ENCODE peak calls at places on chromosomes 5 and 9, in nine cellular contexts. A is left ventricle myocardium inferior, H is psoas muscle, Y is neuronal stem cell, T is tibial artery, G is MM.1S, V is aorta, B is mammary epithelial cell, C is IMR-90. Z is an unnamed sample.

GRCh38 chr9:127979333-127980055 is 1.3 kb downstream of the EEIG1 start:
- DNase-seq in A (peak; percentile 57), H (peak; percentile 78), Y (no peak), T (peak; percentile 64), G (peak; percentile 79), V (peak; percentile 83), B (peak; percentile 55), C (peak; percentile 29), Z (no peak)

GRCh38 chr9:124062172-124062571 is 50.6 kb downstream of the LHX2 start:
- DNase-seq in A (no peak), H (no peak), Y (no peak), T (no peak), G (no peak), V (no peak), B (no peak), C (no peak), Z (no peak)

GRCh38 chr5:10635861-10636350 is 72.0 kb downstream of the ANKRD33B start:
- DNase-seq in A (no peak), H (peak; percentile 39), Y (no peak), T (no peak), G (no peak), V (no peak), B (peak; percentile 27), C (no peak), Z (no peak)

GRCh38 chr5:56142620-56143431 is 90.3 kb downstream of the ANKRD55 start:
- DNase-seq in A (no peak), H (no peak), Y (no peak), T (no peak), G (peak; percentile 97), V (no peak), B (peak; percentile 49), C (no peak), Z (peak; percentile 65)

GRCh38 chr9:123305879-123306278 is 37.5 kb upstream of the STRBP start:
- DNase-seq in A (no peak), H (no peak), Y (no peak), T (no peak), G (no peak), V (peak; percentile 41), B (no peak), C (no peak), Z (no peak)

GRCh38 chr5:143118222-143118621 is 285.3 kb downstream of the NR3C1 start:
- DNase-seq in A (no peak), H (no peak), Y (no peak), T (no peak), G (no peak), V (no peak), B (no peak), C (no peak), Z (no peak)

GRCh38 chr9:136019681-136020060 is 58.5 kb upstream of the UBAC1 start:
- DNase-seq in A (peak; percentile 15), H (peak; percentile 48), Y (no peak), T (peak; percentile 14), G (no peak), V (no peak), B (no peak), C (no peak), Z (no peak)

GRCh38 chr5:82666312-82666711 is 388.2 kb upstream of the RPS23 start:
- DNase-seq in A (no peak), H (no peak), Y (no peak), T (no peak), G (no peak), V (no peak), B (no peak), C (no peak), Z (no peak)

GRCh38 chr9:117929873-117930272 is 225.7 kb downstream of the TLR4 start:
- DNase-seq in A (no peak), H (no peak), Y (no peak), T (no peak), G (no peak), V (no peak), B (no peak), C (no peak), Z (peak; percentile 2)

GRCh38 chr5:36569456-36569855 is 37.0 kb upstream of the SLC1A3 start:
- DNase-seq in A (peak; percentile 37), H (peak; percentile 52), Y (no peak), T (peak; percentile 64), G (no peak), V (no peak), B (no peak), C (no peak), Z (no peak)

GRCh38 chr9:19675492-19675891 is 113.3 kb downstream of the SLC24A2 start:
- DNase-seq in A (no peak), H (no peak), Y (no peak), T (no peak), G (no peak), V (no peak), B (no peak), C (no peak), Z (no peak)

DNA sequence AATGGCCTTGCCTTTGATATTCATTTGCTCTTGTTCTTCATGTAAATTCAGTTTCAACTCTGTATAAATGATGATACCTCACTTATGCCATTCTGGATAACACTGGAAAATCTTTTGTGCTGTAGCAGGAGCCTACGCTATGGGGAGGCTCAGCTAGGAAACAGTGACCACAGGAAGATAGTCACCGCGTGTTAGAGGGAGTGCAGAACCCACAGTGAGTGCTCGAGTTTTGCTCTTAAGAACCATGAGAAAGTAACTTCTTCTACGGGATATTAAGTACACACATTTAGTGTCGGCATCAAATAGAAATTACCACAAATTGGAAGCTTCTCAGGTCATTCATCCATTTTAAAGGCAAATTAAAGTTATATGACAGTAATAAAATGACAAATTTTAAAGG is 143.9 kb downstream of the IRX2 start:
- DNase-seq in A (no peak), H (no peak), Y (no peak), T (no peak), G (no peak), V (no peak), B (no peak), C (no peak), Z (no peak)
- H3K27ac ChIP-seq in A (no peak overlapping the region), H (no peak overlapping the region), Y (no peak overlapping the region), T (no peak overlapping the region), G (no peak overlapping the region), V (no peak overlapping the region), B (no peak overlapping the region), C (no peak overlapping the region), Z (no peak overlapping the region)

DNA sequence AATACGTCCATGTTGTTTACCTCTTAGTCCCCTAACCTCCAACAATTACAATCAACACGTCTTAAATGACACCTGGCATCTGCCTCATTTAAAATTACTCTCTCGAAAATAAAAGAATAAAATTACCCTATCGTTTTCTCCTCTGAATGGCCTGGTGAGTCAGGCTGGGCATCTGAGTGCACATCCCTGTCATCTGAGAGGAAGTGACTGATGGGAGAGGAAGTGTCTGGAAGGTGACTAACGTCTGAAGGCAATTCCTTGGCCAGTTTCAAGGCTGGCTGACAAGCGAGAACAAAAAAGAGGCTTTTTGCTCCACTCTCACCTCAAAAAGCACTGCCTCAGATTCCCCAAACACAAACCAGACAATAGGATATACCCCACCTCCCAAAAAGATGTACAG is 57.7 kb downstream of the MAPKAP1 start:
- DNase-seq in A (no peak), H (peak; percentile 56), Y (no peak), T (peak; percentile 42), G (no peak), V (no peak), B (peak; percentile 91), C (peak; percentile 86), Z (peak; percentile 85)
- H3K4me1 ChIP-seq in A (peaks cover 30% of the 10 kb centered on the region), H (peaks cover 43% of the 10 kb centered on the region), Y (peaks cover 41% of the 10 kb centered on the region), T (peaks cover 10% of the 10 kb centered on the region), G (peaks cover 17% of the 10 kb centered on the region), V (peaks cover 3% of the 10 kb centered on the region), B (peaks cover 29% of the 10 kb centered on the region), C (peaks cover 22% of the 10 kb centered on the region), Z (peaks cover 28% of the 10 kb centered on the region)

GRCh38 chr9:86279839-86280238 is 2.5 kb downstream of the ISCA1 start:
- DNase-seq in A (no peak), H (no peak), Y (no peak), T (no peak), G (no peak), V (no peak), B (no peak), C (no peak), Z (no peak)
- H3K27ac ChIP-seq in A (no peak overlapping the region), H (no peak overlapping the region), Y (no peak overlapping the region), T (no peak overlapping the region), G (no peak overlapping the region), V (no peak overlapping the region), B (no peak overlapping the region), C (no peak overlapping the region), Z (no peak overlapping the region)

GRCh38 chr5:172173771-172174170 is 14.3 kb downstream of the STK10 start:
- DNase-seq in A (no peak), H (no peak), Y (no peak), T (no peak), G (no peak), V (no peak), B (peak; percentile 89), C (peak; percentile 65), Z (peak; percentile 82)
- H3K4me1 ChIP-seq in A (peaks cover 66% of the 10 kb centered on the region), H (peaks cover 25% of the 10 kb centered on the region), Y (peaks cover 19% of the 10 kb centered on the region), T (peaks cover 9% of the 10 kb centered on the region), G (peaks cover 25% of the 10 kb centered on the region), V (no peaks in the 10 kb centered on the region), B (peaks cover 20% of the 10 kb centered on the region), C (no peaks in the 10 kb centered on the region), Z (peaks cover 26% of the 10 kb centered on the region)

Z was measured in foreskin keratinocyte.